ENCODE peak calls at places on chromosomes 16 and 17, in nine cellular contexts. I, L, W, X, J, M, S, E and K are unnamed samples.

GRCh38 chr16:48308535-48308934 is 61.2 kb upstream of the ABCC11 start:
- DNase-seq in S (no peak), X (no peak), L (no peak), M (no peak), W (no peak), I (no peak), E (no peak), J (no peak), K (no peak)

GRCh38 chr16:8146613-8147012 is 443.7 kb downstream of the TMEM114 start:
- DNase-seq in I (no peak), M (no peak), L (no peak), J (no peak), W (no peak), S (no peak), X (no peak), E (no peak), K (no peak)

GRCh38 chr17:63138713-63139112 is 172.7 kb downstream of the TANC2 start:
- DNase-seq in W (no peak), I (no peak), S (no peak), M (no peak), L (no peak), J (no peak), X (no peak), E (no peak), K (no peak)

GRCh38 chr16:79437764-79438728 is 162.5 kb downstream of the MAF start:
- DNase-seq in W (peak; percentile 48), I (peak; percentile 12), M (no peak), E (no peak), S (no peak), J (no peak), X (no peak), L (no peak), K (peak; percentile 47)

GRCh38 chr16:68445458-68445857 is 2.9 kb downstream of the SMPD3 start:
- DNase-seq in E (no peak), X (no peak), J (peak; percentile 66), M (peak; percentile 48), I (peak; percentile 50), S (no peak), W (no peak), L (peak; percentile 68), K (peak; percentile 24)

GRCh38 chr16:50416388-50416787 is 47.6 kb upstream of the BRD7 start:
- DNase-seq in I (no peak), W (no peak), S (no peak), M (no peak), J (no peak), E (no peak), L (no peak), X (no peak), K (no peak)

GRCh38 chr17:36602030-36602737 is 801 bp downstream of the MRM1 start:
- DNase-seq in L (peak; percentile 3), E (no peak), X (peak; percentile 15), I (peak; percentile 18), S (no peak), J (peak; percentile 22), M (no peak), W (no peak), K (no peak)

GRCh38 chr16:27792486-27793275 is 242.7 kb downstream of the KATNIP start:
- DNase-seq in I (no peak), W (no peak), E (no peak), M (peak; percentile 18), L (no peak), S (peak; percentile 74), J (no peak), X (no peak), K (no peak)

GRCh38 chr17:19702231-19702641 is 14.1 kb downstream of the SLC47A2 start:
- DNase-seq in W (no peak), M (no peak), I (no peak), S (no peak), E (no peak), J (no peak), X (no peak), L (no peak), K (no peak)

GRCh38 chr16:86261379-86261778 is 248.9 kb upstream of the FOXF1 start:
- DNase-seq in S (no peak), M (no peak), I (peak; percentile 4), W (no peak), E (no peak), X (no peak), L (peak; percentile 18), J (peak; percentile 44), K (no peak)

GRCh38 chr17:34242976-34243731 is 11.9 kb upstream of the CCL2 start:
- DNase-seq in M (no peak), X (no peak), J (no peak), W (no peak), L (no peak), I (no peak), E (no peak), S (no peak), K (no peak)

GRCh38 chr17:34242553-34242952 is 12.5 kb upstream of the CCL2 start:
- DNase-seq in E (no peak), I (no peak), S (no peak), X (no peak), J (no peak), L (no peak), W (no peak), M (no peak), K (no peak)

GRCh38 chr17:34243732-34244299 is 11.3 kb upstream of the CCL2 start:
- DNase-seq in W (no peak), X (no peak), M (no peak), S (no peak), E (no peak), I (no peak), L (no peak), J (no peak), K (no peak)

GRCh38 chr17:34237458-34237857 is 17.6 kb upstream of the CCL2 start:
- DNase-seq in E (no peak), M (no peak), J (no peak), L (no peak), W (no peak), X (no peak), I (no peak), S (no peak), K (no peak)

GRCh38 chr17:34241062-34241461 is 14.0 kb upstream of the CCL2 start:
- DNase-seq in E (peak; percentile 88), L (no peak), I (peak; percentile 63), S (no peak), J (no peak), W (peak; percentile 85), X (no peak), M (no peak), K (no peak)
- H3K27ac ChIP-seq in E (no peak overlapping the region), L (no peak overlapping the region), I (no peak overlapping the region), S (no peak overlapping the region), J (no peak overlapping the region), W (peak overlapping the region; percentile 56), X (no peak overlapping the region), M (no peak overlapping the region), K (no peak overlapping the region)

GRCh38 chr16:57752203-57752580 is 16.6 kb downstream of the KATNB1 start:
- DNase-seq in S (no peak), W (no peak), M (no peak), J (no peak), E (peak; percentile 68), X (no peak), I (no peak), L (no peak), K (no peak)

GRCh38 chr16:57754354-57755060 is 18.9 kb downstream of the KATNB1 start:
- DNase-seq in M (no peak), I (no peak), J (no peak), W (no peak), L (no peak), S (no peak), X (no peak), E (peak; percentile 52), K (no peak)

GRCh38 chr16:57752581-57753447 is 17.2 kb downstream of the KATNB1 start:
- DNase-seq in I (no peak), S (no peak), E (peak; percentile 68), X (no peak), W (no peak), M (no peak), L (no peak), J (no peak), K (no peak)

GRCh38 chr16:57755061-57755684 is 19.6 kb downstream of the KATNB1 start:
- DNase-seq in S (no peak), I (no peak), L (no peak), M (no peak), J (no peak), E (peak; percentile 51), W (no peak), X (no peak), K (no peak)

GRCh38 chr16:57753448-57754353 is 18.1 kb downstream of the KATNB1 start:
- DNase-seq in M (no peak), X (no peak), S (no peak), J (no peak), E (peak; percentile 68), W (no peak), I (no peak), L (no peak), K (no peak)
- H3K27ac ChIP-seq in M (no peak overlapping the region), X (no peak overlapping the region), S (no peak overlapping the region), J (peak overlapping the region; percentile 76), E (no peak overlapping the region), W (no peak overlapping the region), I (no peak overlapping the region), L (no peak overlapping the region), K (no peak overlapping the region)

GRCh38 chr17:82861393-82861775 is 21.6 kb upstream of the ZNF750 start:
- DNase-seq in X (no peak), M (no peak), J (no peak), L (no peak), W (no peak), E (peak; percentile 22), I (no peak), S (no peak), K (no peak)

GRCh38 chr17:82862758-82863645 is 23.2 kb upstream of the ZNF750 start:
- DNase-seq in W (no peak), E (peak; percentile 75), X (no peak), L (no peak), S (no peak), J (no peak), M (no peak), I (no peak), K (no peak)

GRCh38 chr17:82859431-82860403 is 19.9 kb upstream of the ZNF750 start:
- DNase-seq in E (peak; percentile 83), X (peak; percentile 63), M (no peak), S (no peak), J (peak; percentile 35), W (no peak), I (peak; percentile 63), L (peak; percentile 14), K (no peak)

GRCh38 chr17:82862191-82862590 is 22.4 kb upstream of the ZNF750 start:
- DNase-seq in S (no peak), W (no peak), I (no peak), X (no peak), E (peak; percentile 55), J (no peak), L (no peak), M (no peak), K (no peak)

GRCh38 chr17:82860606-82861392 is 21.0 kb upstream of the ZNF750 start:
- DNase-seq in I (no peak), E (peak; percentile 69), M (no peak), J (no peak), X (no peak), L (no peak), S (no peak), W (no peak), K (no peak)
- H3K27ac ChIP-seq in I (peak overlapping the region; percentile 91), E (no peak overlapping the region), M (peak overlapping the region; percentile 54), J (no peak overlapping the region), X (no peak overlapping the region), L (no peak overlapping the region), S (no peak overlapping the region), W (no peak overlapping the region), K (no peak overlapping the region)

DNA sequence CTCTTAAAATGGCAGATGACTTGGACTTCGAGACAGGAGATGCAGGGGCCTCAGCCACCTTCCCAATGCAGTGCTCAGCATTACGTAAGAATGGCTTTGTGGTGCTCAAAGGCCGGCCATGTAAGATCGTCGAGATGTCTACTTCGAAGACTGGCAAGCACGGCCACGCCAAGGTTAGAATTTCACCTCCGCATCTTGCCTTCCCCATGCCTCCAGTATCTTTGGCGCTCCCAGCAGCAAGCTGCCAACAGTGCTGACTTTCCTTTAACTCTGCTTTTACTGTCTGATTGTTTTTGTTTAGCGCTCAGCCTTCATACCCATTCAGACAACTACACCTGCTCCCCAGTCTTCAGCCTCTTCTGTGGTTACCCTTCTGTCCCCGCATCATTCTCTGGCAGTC is 2.2 kb downstream of the EIF5A start:
- DNase-seq in I (no peak), L (no peak), J (no peak), M (no peak), X (no peak), E (no peak), S (no peak), W (no peak), K (no peak)
- H3K27ac ChIP-seq in I (peak overlapping the region; percentile 99), L (no peak overlapping the region), J (no peak overlapping the region), M (no peak overlapping the region), X (peak overlapping the region; percentile 94), E (no peak overlapping the region), S (peak overlapping the region; percentile 100), W (peak overlapping the region; percentile 99), K (no peak overlapping the region)